ENCODE peak calls at places on chromosomes 7 and 10, in nine cellular contexts. J is right cardiac atrium; C is IMR-90; M is hepatic stellate cell; G is activated T-helper 1 cell treated with anti-CD3 and anti-CD28 coated beads, Interleukin-12 subunit alpha, Interleukin-12 subunit beta, Interleukin-2, Interleukin-4 antibody, amounts not matched to agents 30 ng/mL and 10 ng/mL and 1 ng/mL, durations not matched to agents 14 hours and 24 hours and 36 hours; S is activated CD4-positive, alpha-beta T cell treated with anti-CD3 and anti-CD28 coated beads, Interleukin-2, amount 50 U/mL, for 4 hours; R is RWPE1; O is spleen; N is activated CD8-positive, alpha-beta memory T cell treated with anti-CD3 and anti-CD28 coated beads, Interleukin-2, amount 10 ng/mL, durations not matched to agents 7 days and 5 days. A is an unnamed sample.

GRCh38 chr7:83457022-83457892 is 191.7 kb downstream of the SEMA3E start:
- DNase-seq in J (no peak), C (no peak), M (no peak), G (no peak), S (no peak), R (no peak), O (no peak), N (no peak), A (no peak)

GRCh38 chr10:95183451-95184230 is 10.4 kb upstream of the ACSM6 start:
- DNase-seq in J (peak; percentile 89), C (peak; percentile 71), M (peak; percentile 82), G (peak; percentile 74), S (peak; percentile 29), R (peak; percentile 89), O (peak; percentile 96), N (peak; percentile 81), A (peak; percentile 96)

GRCh38 chr10:103367782-103368518 is at the start of gene TAF5:
- DNase-seq in J (peak; percentile 92), C (peak; percentile 96), M (peak; percentile 90), G (peak; percentile 89), S (peak; percentile 85), R (peak; percentile 93), O (peak; percentile 97), N (peak; percentile 96), A (peak; percentile 95)

GRCh38 chr10:22537810-22538209 is 176.6 kb downstream of the PIP4K2A start:
- DNase-seq in J (no peak), C (no peak), M (no peak), G (no peak), S (no peak), R (no peak), O (no peak), N (no peak), A (no peak)

GRCh38 chr7:150649084-150649385 is 16.9 kb upstream of the GIMAP6 start:
- DNase-seq in J (no peak), C (no peak), M (no peak), G (no peak), S (no peak), R (no peak), O (no peak), N (no peak), A (no peak)

GRCh38 chr7:11642841-11643240 is 189.2 kb downstream of the THSD7A start:
- DNase-seq in J (no peak), C (no peak), M (no peak), G (no peak), S (no peak), R (no peak), O (no peak), N (no peak), A (no peak)

GRCh38 chr7:131298608-131298992 is 29.1 kb upstream of the MKLN1 start:
- DNase-seq in J (no peak), C (no peak), M (no peak), G (no peak), S (no peak), R (no peak), O (no peak), N (no peak), A (no peak)

GRCh38 chr7:158996214-158997109 is 140.1 kb downstream of the DYNC2I1 start:
- DNase-seq in J (no peak), C (no peak), M (no peak), G (no peak), S (no peak), R (no peak), O (no peak), N (no peak), A (no peak)

GRCh38 chr7:518630-519428 is 817 bp downstream of the PDGFA start:
- DNase-seq in J (peak; percentile 84), C (peak; percentile 71), M (peak; percentile 82), G (peak; percentile 9), S (no peak), R (no peak), O (no peak), N (no peak), A (no peak)

GRCh38 chr7:19397917-19398316 is 252.7 kb upstream of the FERD3L start:
- DNase-seq in J (no peak), C (peak; percentile 39), M (peak; percentile 11), G (no peak), S (no peak), R (no peak), O (no peak), N (no peak), A (no peak)

GRCh38 chr10:120369831-120370230 is 87.2 kb upstream of the PLPP4 start:
- DNase-seq in J (no peak), C (no peak), M (no peak), G (no peak), S (no peak), R (no peak), O (no peak), N (no peak), A (no peak)

GRCh38 chr7:88985309-88985708 is 189.8 kb upstream of the TEX47 start:
- DNase-seq in J (no peak), C (no peak), M (no peak), G (no peak), S (no peak), R (no peak), O (no peak), N (no peak), A (no peak)

GRCh38 chr10:23270531-23270930 is 74.1 kb downstream of the C10orf67 start:
- DNase-seq in J (no peak), C (no peak), M (no peak), G (no peak), S (no peak), R (no peak), O (no peak), N (no peak), A (no peak)

GRCh38 chr7:152464312-152465117 is 28.7 kb upstream of the KMT2C start:
- DNase-seq in J (peak; percentile 81), C (peak; percentile 72), M (peak; percentile 94), G (peak; percentile 66), S (peak; percentile 54), R (peak; percentile 70), O (peak; percentile 96), N (peak; percentile 77), A (peak; percentile 95)

GRCh38 chr7:8177109-8177933 is 84.6 kb downstream of the ICA1 start:
- DNase-seq in J (no peak), C (no peak), M (no peak), G (no peak), S (no peak), R (no peak), O (no peak), N (no peak), A (no peak)

GRCh38 chr10:103921750-103922195 is 3.8 kb upstream of the STN1 start:
- DNase-seq in J (no peak), C (peak; percentile 31), M (no peak), G (peak; percentile 27), S (peak; percentile 3), R (no peak), O (no peak), N (peak; percentile 75), A (no peak)

GRCh38 chr10:127737563-127738511 is 852 bp downstream of the FOXI2 start:
- DNase-seq in J (no peak), C (no peak), M (no peak), G (no peak), S (no peak), R (no peak), O (no peak), N (no peak), A (no peak)